ENCODE peak calls at places on chromosomes 12 and 14, in six cellular contexts. D is astrocyte, X is PC-9, I is mammary epithelial cell, J is hepatocyte, E is fibroblast of lung. T is an unnamed sample.

GRCh38 chr12:31259136-31259881 is 66.6 kb downstream of the SINHCAF start:
- DNase-seq in D (no peak), X (no peak), I (no peak), J (no peak), E (no peak), T (no peak)

GRCh38 chr12:1474567-1475153 is 119.7 kb downstream of the FBXL14 start:
- DNase-seq in D (peak), X (peak), I (peak), J (peak), E (peak), T (peak)

GRCh38 chr14:71551291-71551955 is 380.8 kb upstream of the RGS6 start:
- DNase-seq in D (peak), X (no peak), I (peak), J (peak), E (no peak), T (no peak)

GRCh38 chr14:78358631-78359030 is 188.5 kb downstream of the NRXN3 start:
- DNase-seq in D (no peak), X (no peak), I (no peak), J (no peak), E (no peak), T (no peak)

GRCh38 chr12:58917699-58918334 is 2.5 kb downstream of the LRIG3 start:
- DNase-seq in D (no peak), X (no peak), I (no peak), J (no peak), E (peak), T (peak)

GRCh38 chr12:48932878-48933277 is 7.6 kb upstream of the FKBP11 start:
- DNase-seq in D (no peak), X (no peak), I (no peak), J (no peak), E (no peak), T (no peak)

GRCh38 chr12:19837543-19837942 is 398.3 kb downstream of the AEBP2 start:
- DNase-seq in D (no peak), X (no peak), I (no peak), J (no peak), E (no peak), T (no peak)

GRCh38 chr12:22250762-22251161 is 83.7 kb downstream of the ST8SIA1 start:
- DNase-seq in D (no peak), X (no peak), I (no peak), J (no peak), E (no peak), T (no peak)

GRCh38 chr12:46556820-46557524 is 184.4 kb upstream of the SLC38A2 start:
- DNase-seq in D (peak), X (peak), I (peak), J (no peak), E (peak), T (peak)

GRCh38 chr12:54287316-54288157 is 7.0 kb downstream of the HNRNPA1 start:
- DNase-seq in D (no peak), X (no peak), I (no peak), J (no peak), E (no peak), T (no peak)

GRCh38 chr12:92218394-92219077 is 72.9 kb upstream of the BTG1 start:
- DNase-seq in D (no peak), X (no peak), I (no peak), J (no peak), E (no peak), T (no peak)

GRCh38 chr14:60506985-60507829 is 1.7 kb upstream of the SIX6 start:
- DNase-seq in D (no peak), X (no peak), I (no peak), J (no peak), E (no peak), T (no peak)

GRCh38 chr14:87966816-87967215 is 26.2 kb downstream of the GALC start:
- DNase-seq in D (no peak), X (no peak), I (peak), J (no peak), E (no peak), T (no peak)

GRCh38 chr14:90456551-90456950 is 59.7 kb downstream of the CALM1 start:
- DNase-seq in D (no peak), X (no peak), I (no peak), J (no peak), E (no peak), T (no peak)

GRCh38 chr12:58915634-58916033 is 4.7 kb downstream of the LRIG3 start:
- DNase-seq in D (peak), X (no peak), I (peak), J (peak), E (peak), T (peak)

GRCh38 chr12:57416039-57416996 is 14.5 kb downstream of the R3HDM2 start:
- DNase-seq in D (peak), X (no peak), I (peak), J (no peak), E (peak), T (no peak)

GRCh38 chr12:92468358-92469020 is 234.3 kb upstream of the PLEKHG7 start:
- DNase-seq in D (peak), X (no peak), I (no peak), J (no peak), E (no peak), T (no peak)

GRCh38 chr12:111761099-111761498 is 5.6 kb upstream of the ALDH2 start:
- DNase-seq in D (no peak), X (no peak), I (no peak), J (no peak), E (no peak), T (no peak)

GRCh38 chr12:66074561-66074960 is 56.0 kb downstream of the LLPH start:
- DNase-seq in D (peak), X (no peak), I (no peak), J (no peak), E (peak), T (no peak)

GRCh38 chr12:98373019-98373554 is 142.3 kb upstream of the TMPO start:
- DNase-seq in D (peak), X (no peak), I (peak), J (peak), E (peak), T (peak)

GRCh38 chr12:47838286-47838931 is 18.7 kb upstream of the HDAC7 start:
- DNase-seq in D (no peak), X (peak), I (no peak), J (peak), E (peak), T (peak)

GRCh38 chr14:88565427-88565826 is 2.6 kb downstream of the ZC3H14 start:
- DNase-seq in D (no peak), X (no peak), I (no peak), J (no peak), E (no peak), T (no peak)

GRCh38 chr12:114439306-114439705 is 33.4 kb upstream of the TBX5 start:
- DNase-seq in D (no peak), X (no peak), I (no peak), J (peak), E (peak), T (no peak)

GRCh38 chr12:114439833-114440449 is 34.0 kb upstream of the TBX5 start:
- DNase-seq in D (no peak), X (no peak), I (no peak), J (peak), E (no peak), T (no peak)

GRCh38 chr12:114443607-114444421 is 37.9 kb upstream of the TBX5 start:
- DNase-seq in D (no peak), X (no peak), I (no peak), J (no peak), E (no peak), T (no peak)

GRCh38 chr12:114438635-114439256 is 32.8 kb upstream of the TBX5 start:
- DNase-seq in D (no peak), X (no peak), I (no peak), J (no peak), E (peak), T (no peak)

DNA sequence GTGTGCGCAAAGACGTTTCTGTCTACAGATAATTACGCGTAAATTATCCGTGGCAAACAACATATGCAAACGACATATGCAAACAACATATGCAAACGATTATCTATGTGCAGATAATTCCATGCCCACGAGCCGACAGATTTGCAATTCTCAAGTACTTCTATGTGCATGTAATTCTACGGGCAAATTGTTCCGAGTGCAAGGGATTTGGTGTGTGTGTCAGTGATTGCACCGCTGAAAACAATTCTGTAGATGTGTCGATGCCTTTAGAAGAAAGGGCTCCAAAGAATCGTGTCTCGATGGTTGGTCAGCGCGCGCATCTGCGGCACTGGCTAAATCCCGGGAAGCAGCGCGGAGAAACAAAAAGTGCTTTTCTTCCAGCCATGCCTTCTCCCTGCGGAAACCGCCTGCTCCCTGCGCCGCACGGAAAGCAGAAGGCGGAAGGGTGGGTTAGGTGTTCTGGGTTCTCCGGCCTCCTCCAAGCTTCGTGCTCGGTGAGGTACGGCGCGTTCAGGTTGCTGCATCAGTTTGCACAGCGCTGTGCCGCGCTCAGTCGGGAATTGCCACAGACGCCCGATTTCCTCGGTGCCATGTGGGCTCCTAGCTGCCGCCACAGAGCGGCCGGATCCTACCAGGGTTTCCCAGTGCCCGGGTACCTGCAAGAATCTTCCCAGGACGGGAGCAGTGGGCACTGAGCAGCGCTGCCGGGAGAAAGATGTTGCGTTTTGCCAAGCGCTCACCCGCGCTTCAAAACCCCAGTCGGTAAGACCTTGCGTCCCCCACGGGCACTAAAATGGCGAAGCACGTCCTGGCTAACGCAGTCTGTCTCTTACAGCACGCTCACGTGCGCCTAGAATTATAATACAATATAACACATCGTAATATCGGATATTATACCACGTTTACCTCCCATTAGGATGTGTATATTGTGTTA is 34.8 kb upstream of the TBX5 start:
- DNase-seq in D (no peak), X (no peak), I (no peak), J (no peak), E (no peak), T (no peak)
- TF ChIP-seq EZH2 in D (peak), X (no peak), I (peak), J (peak), E (no peak), T (no peak)

GRCh38 chr14:28759056-28759657 is 7.4 kb upstream of the FOXG1 start:
- DNase-seq in D (no peak), X (no peak), I (peak), J (no peak), E (no peak), T (no peak)

GRCh38 chr14:28756896-28757570 is 9.6 kb upstream of the FOXG1 start:
- DNase-seq in D (peak), X (no peak), I (peak), J (peak), E (peak), T (peak)

GRCh38 chr14:28757790-28758189 is 8.8 kb upstream of the FOXG1 start:
- DNase-seq in D (no peak), X (no peak), I (no peak), J (no peak), E (no peak), T (no peak)

GRCh38 chr14:28759658-28760313 is 6.8 kb upstream of the FOXG1 start:
- DNase-seq in D (no peak), X (no peak), I (no peak), J (no peak), E (no peak), T (no peak)

GRCh38 chr14:28758253-28758915 is 8.2 kb upstream of the FOXG1 start:
- DNase-seq in D (no peak), X (no peak), I (no peak), J (no peak), E (no peak), T (no peak)
- TF ChIP-seq EZH2 in D (no peak), X (no peak), I (no peak), J (no peak), E (peak), T (no peak)

GRCh38 chr12:114680498-114681148 is 3.4 kb downstream of the TBX3 start:
- DNase-seq in D (no peak), X (no peak), I (peak), J (no peak), E (peak), T (no peak)
- TF ChIP-seq EZH2 in D (no peak), X (no peak), I (no peak), J (no peak), E (no peak), T (no peak)

GRCh38 chr12:113465808-113466769 is 5.6 kb downstream of the LHX5 start:
- DNase-seq in D (no peak), X (no peak), I (no peak), J (no peak), E (no peak), T (no peak)
- TF ChIP-seq EZH2 in D (no peak), X (no peak), I (peak), J (no peak), E (peak), T (no peak)

DNA sequence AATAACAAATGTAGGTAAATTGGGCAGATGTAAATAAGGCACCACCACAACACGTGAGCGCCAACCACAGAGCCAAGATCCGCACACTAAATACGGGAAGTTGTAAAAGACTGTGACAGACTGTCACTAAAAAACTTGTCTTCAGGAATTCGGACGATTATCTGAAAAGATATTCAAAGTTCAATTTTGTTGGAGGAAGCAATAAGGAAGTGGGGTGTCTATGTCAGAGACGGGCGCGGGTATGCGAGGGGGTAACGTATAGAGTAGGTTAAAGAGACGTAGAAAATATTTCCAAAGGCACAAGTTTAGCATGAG is 1.5 kb upstream of the HSP90B1 start:
- DNase-seq in D (no peak), X (no peak), I (no peak), J (peak), E (no peak), T (no peak)
- TF ChIP-seq EZH2 in D (no peak), X (no peak), I (no peak), J (no peak), E (no peak), T (no peak)